ENCODE peak calls at places on chromosome 17, in five cellular contexts. Z, X, E, G and K are unnamed samples.

GRCh38 chr17:57739402-57740224 is 5.5 kb downstream of the CCDC182 start:
- DNase-seq in Z (no peak), X (peak; percentile 53), E (no peak), G (no peak), K (no peak)

GRCh38 chr17:38701504-38702165 is 3.4 kb upstream of the MLLT6 start:
- DNase-seq in Z (no peak), X (peak; percentile 55), E (peak; percentile 50), G (no peak), K (no peak)

GRCh38 chr17:50924300-50924699 is 58.1 kb upstream of the TOB1 start:
- DNase-seq in Z (no peak), X (no peak), E (no peak), G (no peak), K (no peak)

GRCh38 chr17:57622886-57623433 is 122.1 kb downstream of the CCDC182 start:
- DNase-seq in Z (peak; percentile 82), X (peak; percentile 42), E (no peak), G (no peak), K (no peak)

GRCh38 chr17:28816540-28816939 is 26.1 kb downstream of the FAM222B start:
- DNase-seq in Z (no peak), X (no peak), E (no peak), G (no peak), K (no peak)

GRCh38 chr17:76868669-76869208 is 535 bp downstream of the MGAT5B start:
- DNase-seq in Z (no peak), X (peak; percentile 33), E (no peak), G (no peak), K (no peak)

GRCh38 chr17:81040791-81041337 is 5.9 kb downstream of the BAIAP2 start:
- DNase-seq in Z (no peak), X (peak; percentile 45), E (no peak), G (no peak), K (no peak)

GRCh38 chr17:34763727-34764665 is 184.6 kb downstream of the TMEM132E start:
- DNase-seq in Z (no peak), X (no peak), E (no peak), G (no peak), K (no peak)

GRCh38 chr17:9645858-9646555 is 690 bp downstream of the USP43 start:
- DNase-seq in Z (peak; percentile 75), X (peak; percentile 82), E (no peak), G (no peak), K (no peak)

GRCh38 chr17:2094891-2095535 is 40.1 kb downstream of the HIC1 start:
- DNase-seq in Z (peak; percentile 80), X (peak; percentile 31), E (no peak), G (no peak), K (no peak)

GRCh38 chr17:79746955-79747507 is 16.3 kb downstream of the ENPP7 start:
- DNase-seq in Z (no peak), X (no peak), E (no peak), G (no peak), K (no peak)

GRCh38 chr17:35731932-35732805 is 730 bp downstream of the RASL10B start:
- DNase-seq in Z (no peak), X (no peak), E (no peak), G (no peak), K (no peak)

GRCh38 chr17:45307290-45308015 is 9.4 kb downstream of the MAP3K14 start:
- DNase-seq in Z (peak; percentile 83), X (peak; percentile 69), E (peak; percentile 72), G (peak; percentile 77), K (no peak)

GRCh38 chr17:40566027-40566426 is 755 bp upstream of the CCR7 start:
- DNase-seq in Z (no peak), X (no peak), E (no peak), G (no peak), K (peak; percentile 42)

GRCh38 chr17:20934288-20934687 is 108.5 kb downstream of the USP22 start:
- DNase-seq in Z (no peak), X (no peak), E (no peak), G (no peak), K (no peak)

GRCh38 chr17:1228752-1229353 is 41.4 kb upstream of the BHLHA9 start:
- DNase-seq in Z (peak; percentile 73), X (no peak), E (no peak), G (no peak), K (no peak)

GRCh38 chr17:67491009-67491677 is 114.1 kb downstream of the PITPNC1 start:
- DNase-seq in Z (peak; percentile 81), X (peak; percentile 91), E (peak; percentile 88), G (peak; percentile 80), K (peak; percentile 95)

GRCh38 chr17:31394544-31394943 is 3.1 kb downstream of the RAB11FIP4 start:
- DNase-seq in Z (peak; percentile 61), X (peak; percentile 46), E (peak; percentile 49), G (peak; percentile 55), K (no peak)

GRCh38 chr17:73089918-73090317 is 2.6 kb downstream of the SLC39A11 start:
- DNase-seq in Z (no peak), X (no peak), E (no peak), G (no peak), K (no peak)

GRCh38 chr17:73091770-73092517 is 544 bp downstream of the SLC39A11 start:
- DNase-seq in Z (peak; percentile 76), X (peak; percentile 21), E (peak; percentile 39), G (no peak), K (no peak)

GRCh38 chr17:73091410-73091769 is 1.1 kb downstream of the SLC39A11 start:
- DNase-seq in Z (no peak), X (no peak), E (no peak), G (no peak), K (no peak)

GRCh38 chr17:73089322-73089721 is 3.2 kb downstream of the SLC39A11 start:
- DNase-seq in Z (no peak), X (no peak), E (no peak), G (no peak), K (no peak)

DNA sequence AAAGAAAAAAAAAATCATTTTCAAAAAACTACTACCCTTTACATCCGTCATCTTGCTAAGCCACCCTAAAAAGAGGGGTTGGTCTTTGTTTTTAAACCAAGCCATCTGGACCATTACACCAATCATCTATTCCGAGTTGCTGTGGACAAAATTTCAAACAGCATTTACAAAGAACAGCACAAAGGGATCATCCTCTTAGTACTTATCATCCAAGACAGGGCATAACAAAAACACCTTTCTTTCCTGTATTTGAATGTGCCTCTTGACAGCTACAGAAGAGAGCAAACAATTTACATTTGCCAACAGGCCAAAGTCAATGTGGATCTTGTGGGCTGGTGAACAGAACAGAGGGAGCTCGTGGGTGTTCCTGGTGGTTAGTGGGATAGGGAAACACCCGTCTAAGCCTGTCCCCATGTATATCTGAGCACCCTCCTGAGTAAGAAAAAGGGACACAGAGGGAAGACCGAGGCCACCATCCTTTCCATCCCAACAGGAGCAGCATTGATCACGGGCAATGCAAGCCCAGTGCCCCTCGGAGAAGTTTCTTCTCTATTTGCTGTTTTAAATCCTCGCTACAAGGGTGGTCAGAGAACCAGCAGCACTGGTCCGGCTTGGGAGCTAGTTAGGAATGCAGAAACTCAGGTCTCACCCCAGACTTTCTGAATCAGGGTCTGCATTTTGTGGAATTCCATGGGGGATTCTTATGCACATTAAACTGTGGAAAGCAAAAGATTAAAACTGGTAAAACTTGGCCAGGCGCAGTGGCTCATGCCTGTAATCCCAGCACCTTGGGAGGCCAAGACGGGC is 1.9 kb downstream of the SLC39A11 start:
- DNase-seq in Z (no peak), X (no peak), E (no peak), G (no peak), K (no peak)
- TF ChIP-seq POLR2A in Z (no peak), X (no peak), E (no peak), G (no peak), K (no peak)

GRCh38 chr17:75273968-75274708 is 3.1 kb upstream of the MIF4GD start:
- DNase-seq in Z (peak; percentile 31), X (peak; percentile 29), E (no peak), G (no peak), K (no peak)
- TF ChIP-seq POLR2A in Z (no peak), X (peak; percentile 8), E (no peak), G (no peak), K (no peak)

GRCh38 chr17:75088465-75088895 is 726 bp downstream of the SLC16A5 start:
- DNase-seq in Z (no peak), X (peak; percentile 50), E (no peak), G (no peak), K (no peak)

GRCh38 chr17:75086496-75087181 is 1.1 kb upstream of the SLC16A5 start:
- DNase-seq in Z (no peak), X (peak; percentile 54), E (no peak), G (no peak), K (no peak)

GRCh38 chr17:75088902-75089417 is 1.2 kb downstream of the SLC16A5 start:
- DNase-seq in Z (no peak), X (peak; percentile 79), E (no peak), G (no peak), K (no peak)

GRCh38 chr17:75087182-75087557 is 584 bp upstream of the SLC16A5 start:
- DNase-seq in Z (no peak), X (no peak), E (no peak), G (no peak), K (no peak)

GRCh38 chr17:75087558-75088453 is at the start of gene SLC16A5:
- DNase-seq in Z (peak; percentile 95), X (peak; percentile 95), E (peak; percentile 82), G (peak; percentile 65), K (peak; percentile 97)
- TF ChIP-seq POLR2A in Z (no peak), X (peak; percentile 87), E (no peak), G (peak; percentile 8), K (no peak)

DNA sequence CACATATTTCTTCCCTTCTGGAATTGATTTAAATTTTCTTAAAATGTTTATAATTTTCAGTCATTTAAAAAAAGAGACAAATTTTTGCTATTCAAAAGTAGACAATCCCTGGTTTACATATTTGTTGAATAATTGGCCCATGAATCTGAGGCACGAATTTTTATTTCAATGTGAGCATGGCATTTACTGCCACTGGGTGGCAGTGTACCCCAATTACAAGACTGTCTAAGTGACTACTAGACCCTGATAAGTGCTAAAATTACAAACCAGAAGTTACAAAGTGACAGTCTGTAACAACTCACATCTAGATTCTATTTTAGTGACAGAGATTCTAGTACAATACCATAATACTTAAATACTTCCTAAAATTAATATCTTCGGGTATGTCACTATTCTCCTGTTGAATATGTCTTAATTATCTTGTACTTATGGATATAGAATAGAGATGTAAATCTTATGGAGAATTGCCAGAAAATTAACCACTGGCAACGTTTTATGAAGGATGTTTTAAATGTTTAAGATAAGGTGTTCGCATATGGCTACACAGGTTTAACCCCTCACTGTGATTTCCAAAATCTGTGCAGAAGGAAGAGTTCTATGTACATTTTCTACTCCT is 235.8 kb downstream of the MAP2K4 start:
- DNase-seq in Z (no peak), X (peak; percentile 75), E (peak; percentile 61), G (peak; percentile 22), K (no peak)
- TF ChIP-seq POLR2A in Z (no peak), X (no peak), E (no peak), G (no peak), K (no peak)

GRCh38 chr17:82873521-82873920 is 33.7 kb upstream of the ZNF750 start:
- DNase-seq in Z (no peak), X (no peak), E (no peak), G (no peak), K (no peak)

GRCh38 chr17:82876602-82877391 is 37.0 kb upstream of the ZNF750 start:
- DNase-seq in Z (peak; percentile 82), X (no peak), E (peak; percentile 79), G (peak; percentile 64), K (no peak)

GRCh38 chr17:82874011-82874835 is 34.4 kb upstream of the ZNF750 start:
- DNase-seq in Z (peak; percentile 76), X (no peak), E (no peak), G (no peak), K (no peak)

GRCh38 chr17:82876149-82876548 is 36.3 kb upstream of the ZNF750 start:
- DNase-seq in Z (no peak), X (no peak), E (no peak), G (no peak), K (no peak)

GRCh38 chr17:82875418-82875856 is 35.6 kb upstream of the ZNF750 start:
- DNase-seq in Z (peak; percentile 82), X (no peak), E (no peak), G (no peak), K (no peak)
- TF ChIP-seq POLR2A in Z (no peak), X (no peak), E (no peak), G (no peak), K (no peak)